ENCODE peak calls at places on chromosomes 16 and 17, in five cellular contexts. N, V, S, U and G are unnamed samples.

GRCh38 chr17:57342141-57342540 is 85.8 kb downstream of the MSI2 start:
- DNase-seq in V (no peak), N (no peak), U (no peak), S (no peak), G (no peak)

GRCh38 chr17:57962441-57963148 is 7.4 kb upstream of the CUEDC1 start:
- DNase-seq in V (no peak), S (no peak), N (no peak), U (no peak), G (no peak)

GRCh38 chr16:77214411-77215138 is 15.4 kb downstream of the SYCE1L start:
- DNase-seq in U (no peak), N (no peak), V (no peak), S (no peak), G (no peak)

GRCh38 chr17:81566461-81567126 is 14.4 kb upstream of the FAAP100 start:
- DNase-seq in N (no peak), S (peak), V (no peak), U (no peak), G (peak)

GRCh38 chr17:45906927-45907622 is 12.7 kb downstream of the MAPT start:
- DNase-seq in U (no peak), N (no peak), S (no peak), V (no peak), G (no peak)

GRCh38 chr17:73933164-73933766 is 270.2 kb upstream of the RPL38 start:
- DNase-seq in U (no peak), N (no peak), V (no peak), S (no peak), G (no peak)

GRCh38 chr17:50087246-50087911 is 7.8 kb upstream of the PDK2 start:
- DNase-seq in S (peak), N (peak), V (peak), U (peak), G (peak)

GRCh38 chr17:47335101-47335936 is 11.6 kb downstream of the EFCAB13 start:
- DNase-seq in V (no peak), U (no peak), N (no peak), S (no peak), G (no peak)

GRCh38 chr16:86994651-86995171 is 322.5 kb downstream of the C16orf95 start:
- DNase-seq in V (no peak), U (no peak), S (peak), N (no peak), G (peak)

GRCh38 chr17:69679839-69680238 is 265.3 kb downstream of the MAP2K6 start:
- DNase-seq in N (no peak), V (no peak), U (no peak), S (no peak), G (no peak)